ENCODE peak calls at places on chromosomes 1 and 21, in nine cellular contexts. Y, R, V, D, U, B, O, I and W are unnamed samples. For H3K4me1, the result is how much of the 10 kb centered on the place peaks cover.

GRCh38 chr1:84851839-84852238 is 41.2 kb downstream of the LPAR3 start:
- DNase-seq in B (no peak), R (no peak), U (no peak), I (no peak), O (peak), D (peak), Y (no peak), V (no peak), W (no peak)

GRCh38 chr1:245802941-245803665 is 648.3 kb downstream of the KIF26B start:
- DNase-seq in B (no peak), R (no peak), U (no peak), D (no peak), V (no peak), O (no peak), I (no peak), Y (no peak), W (no peak)

GRCh38 chr1:65882091-65882490 is 89.4 kb downstream of the PDE4B start:
- DNase-seq in D (no peak), O (peak), V (no peak), B (no peak), I (no peak), U (no peak), R (no peak), Y (no peak), W (no peak)

GRCh38 chr1:237677979-237678378 is 212.7 kb downstream of the ZP4 start:
- DNase-seq in D (no peak), O (peak), I (no peak), Y (no peak), U (no peak), B (no peak), R (no peak), V (no peak), W (no peak)

GRCh38 chr1:29105822-29106221 is 17.9 kb downstream of the TMEM200B start:
- DNase-seq in D (peak), O (peak), U (no peak), I (no peak), V (no peak), B (no peak), Y (no peak), R (no peak), W (no peak)

GRCh38 chr1:202201266-202201665 is 7.7 kb downstream of the LGR6 start:
- DNase-seq in R (no peak), U (no peak), B (no peak), I (no peak), O (no peak), Y (no peak), D (no peak), V (no peak), W (no peak)

GRCh38 chr1:40389871-40390560 is 16.5 kb downstream of the SMAP2 start:
- DNase-seq in Y (no peak), U (no peak), R (peak), V (no peak), B (no peak), D (no peak), O (peak), I (no peak), W (no peak)

GRCh38 chr1:68506386-68506785 is 9.5 kb upstream of the DEPDC1 start:
- DNase-seq in Y (no peak), U (no peak), B (no peak), D (no peak), I (no peak), V (no peak), R (no peak), O (no peak), W (no peak)

GRCh38 chr1:7585216-7585907 is 185.7 kb upstream of the VAMP3 start:
- DNase-seq in V (no peak), I (peak), Y (no peak), O (no peak), D (no peak), B (no peak), R (no peak), U (no peak), W (no peak)

DNA sequence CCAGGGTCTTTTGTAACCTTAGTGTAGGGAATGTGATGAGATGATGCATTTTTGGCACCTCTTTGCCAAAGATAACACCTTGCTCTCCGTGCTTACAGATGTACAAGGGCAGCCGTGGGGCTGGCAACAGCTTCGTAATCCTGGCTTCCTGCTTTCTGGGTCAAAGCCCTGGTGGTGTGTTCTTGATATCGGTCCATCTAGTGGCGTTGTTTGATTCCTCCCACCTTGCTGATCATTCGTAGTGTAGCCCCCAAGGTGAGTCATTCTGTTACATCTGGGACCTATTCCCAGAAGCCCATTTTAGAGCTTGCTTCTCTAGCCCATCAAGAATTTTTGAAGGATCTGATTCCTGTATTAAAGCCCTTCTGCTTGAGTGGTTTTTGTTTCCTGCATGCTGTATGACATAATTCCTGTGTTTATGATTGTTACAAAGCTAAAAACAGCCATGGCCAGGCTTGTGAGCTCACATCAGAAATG is 7.0 kb upstream of the CCT8 start:
- DNase-seq in U (peak), R (peak), O (no peak), B (no peak), D (no peak), V (no peak), Y (no peak), I (no peak), W (no peak)
- H3K27ac ChIP-seq in U (peak), R (peak), O (no peak), B (peak), D (no peak), V (peak), Y (no peak), I (peak), W (peak)

DNA sequence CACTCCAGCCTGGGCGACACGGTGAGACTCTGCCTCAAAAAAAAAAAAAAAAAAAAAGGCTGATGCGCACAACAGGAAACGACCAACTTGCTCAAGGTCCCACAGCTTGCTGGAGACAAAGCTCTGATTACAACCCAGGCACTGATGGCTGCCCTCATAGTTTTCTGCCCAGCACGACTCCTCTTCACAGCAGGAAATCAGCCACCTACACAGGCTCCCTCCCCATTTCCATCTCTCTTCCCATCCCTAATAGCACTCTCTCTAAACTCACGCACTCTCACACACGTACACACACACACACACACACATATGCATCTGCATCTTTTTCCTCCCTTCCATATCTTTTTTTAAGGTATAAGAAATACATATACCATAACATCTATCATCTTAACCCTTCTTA is 153.5 kb upstream of the SOD1 start:
- DNase-seq in R (peak), V (no peak), U (no peak), B (no peak), D (no peak), Y (no peak), O (no peak), I (no peak), W (peak)
- H3K4me1 ChIP-seq in R (under half), V (under half), U (under half), B (under half), D (under half), Y (under half), O (under half), I (under half), W (under half)

DNA sequence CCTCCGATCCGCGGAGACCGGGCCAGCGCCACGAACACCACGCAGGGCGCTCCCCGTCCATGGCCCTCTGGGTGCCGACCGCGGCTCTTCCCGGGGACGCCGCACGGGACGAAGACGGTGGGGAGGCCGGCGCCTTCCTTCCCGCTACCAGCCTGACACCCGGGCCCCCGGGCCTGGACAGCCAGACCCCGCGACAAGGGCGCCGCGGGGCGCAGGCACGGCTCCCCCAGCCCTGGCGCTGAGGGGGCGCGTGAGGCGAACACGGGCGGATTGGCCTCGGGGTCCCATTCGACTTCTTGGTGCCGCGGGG is 629 bp upstream of the NOC2L start:
- DNase-seq in B (no peak), V (no peak), U (no peak), I (no peak), O (no peak), Y (no peak), R (peak), D (no peak), W (no peak)
- H3K4me3 ChIP-seq in B (peak), V (peak), U (peak), I (peak), O (no peak), Y (peak), R (peak), D (peak), W (no peak)

GRCh38 chr1:168217664-168218063 is 8.1 kb upstream of the SFT2D2 start:
- DNase-seq in O (no peak), Y (no peak), V (no peak), U (no peak), I (no peak), D (peak), B (no peak), R (no peak), W (no peak)
- H3K27ac ChIP-seq in O (no peak), Y (no peak), V (no peak), U (no peak), I (no peak), D (no peak), B (no peak), R (no peak), W (no peak)